ENCODE peak calls at places on chromosomes 4 and X, in four cellular contexts. E is K562, O is right lobe of liver, U is A549. D is an unnamed sample.
A peak's percentile ranks its signal among the peaks of the same experiment; 100 is the strongest.

GRCh38 chr4:152729466-152729865 is 49.7 kb upstream of the TMEM154 start:
- DNase-seq in E (no peak), O (no peak), U (peak; percentile 7), D (no peak)

GRCh38 chr4:156948738-156949137 is 22.9 kb downstream of the PDGFC start:
- DNase-seq in E (no peak), O (no peak), U (no peak), D (no peak)

GRCh38 chr4:21716526-21716925 is 232.0 kb downstream of the KCNIP4 start:
- DNase-seq in E (no peak), O (no peak), U (no peak), D (no peak)

GRCh38 chr4:55321707-55322264 is 24.3 kb upstream of the SRD5A3 start:
- DNase-seq in E (peak; percentile 65), O (peak; percentile 54), U (peak; percentile 73), D (peak; percentile 70)

GRCh38 chr4:124431663-124432192 is 280.8 kb downstream of the ANKRD50 start:
- DNase-seq in E (no peak), O (no peak), U (no peak), D (no peak)

GRCh38 chr4:96103086-96103485 is 263.2 kb downstream of the PDHA2 start:
- DNase-seq in E (no peak), O (no peak), U (no peak), D (no peak)

GRCh38 chrX:68354869-68355628 is 78.2 kb downstream of the OPHN1 start:
- DNase-seq in E (no peak), O (no peak), U (peak; percentile 48), D (no peak)

GRCh38 chrX:56746996-56747395 is 18.0 kb downstream of the NBDY start:
- DNase-seq in E (no peak), O (no peak), U (no peak), D (no peak)

GRCh38 chr4:141155586-141155985 is 22.3 kb upstream of the RNF150 start:
- DNase-seq in E (no peak), O (no peak), U (no peak), D (no peak)

GRCh38 chrX:154379569-154379951 is 465 bp downstream of the EMD start:
- DNase-seq in E (no peak), O (no peak), U (no peak), D (no peak)

GRCh38 chrX:16786791-16787735 is 797 bp downstream of the TXLNG start:
- DNase-seq in E (peak; percentile 60), O (peak; percentile 46), U (no peak), D (peak; percentile 38)

GRCh38 chr4:8322794-8323704 is 53.5 kb downstream of the HTRA3 start:
- DNase-seq in E (no peak), O (peak; percentile 23), U (no peak), D (no peak)

GRCh38 chrX:132171478-132171877 is 43.7 kb upstream of the FRMD7 start:
- DNase-seq in E (no peak), O (peak; percentile 43), U (peak; percentile 11), D (no peak)

GRCh38 chr4:183443609-183444148 is 757 bp upstream of the CDKN2AIP start:
- DNase-seq in E (no peak), O (no peak), U (no peak), D (peak; percentile 77)

GRCh38 chrX:129523076-129524055 is at the start of gene SMARCA1:
- DNase-seq in E (peak; percentile 11), O (peak; percentile 63), U (peak; percentile 79), D (peak; percentile 67)

GRCh38 chrX:71103110-71103983 is 3.2 kb downstream of the CXorf65 start:
- DNase-seq in E (peak; percentile 85), O (no peak), U (no peak), D (no peak)

GRCh38 chrX:23616361-23616760 is 50.9 kb upstream of the PRDX4 start:
- DNase-seq in E (peak; percentile 49), O (no peak), U (peak; percentile 25), D (no peak)

GRCh38 chr4:138242076-138242829 is at the start of gene SLC7A11:
- DNase-seq in E (peak; percentile 65), O (peak; percentile 48), U (peak; percentile 97), D (peak; percentile 45)
- TF ChIP-seq POLR2A in E (peak; percentile 97), O (peak; percentile 73), U (peak; percentile 30), D (no peak)

GRCh38 chr4:39037491-39037825 is 5.2 kb upstream of the TMEM156 start:
- DNase-seq in E (no peak), O (no peak), U (peak; percentile 33), D (no peak)

GRCh38 chr4:39029752-39030694 is 2.2 kb downstream of the TMEM156 start:
- DNase-seq in E (no peak), O (no peak), U (peak; percentile 30), D (no peak)

GRCh38 chr4:39030726-39031125 is 1.5 kb downstream of the TMEM156 start:
- DNase-seq in E (no peak), O (no peak), U (no peak), D (no peak)

GRCh38 chr4:39036172-39036571 is 4.0 kb upstream of the TMEM156 start:
- DNase-seq in E (no peak), O (no peak), U (peak; percentile 86), D (no peak)

GRCh38 chr4:39032218-39033085 is at the start of gene TMEM156:
- DNase-seq in E (no peak), O (no peak), U (peak; percentile 78), D (no peak)
- H3K27ac ChIP-seq in E (peak within 1 kb of the TSS; percentile 62), O (no peak within 1 kb of the TSS), U (peak within 1 kb of the TSS; percentile 93), D (no peak within 1 kb of the TSS)

GRCh38 chrX:120250522-120251271 is at the start of gene ZBTB33:
- DNase-seq in E (peak; percentile 91), O (peak; percentile 89), U (peak; percentile 96), D (peak; percentile 91)
- TF ChIP-seq POLR2A in E (peak; percentile 74), O (peak; percentile 80), U (peak; percentile 62), D (peak; percentile 56)

GRCh38 chrX:13876652-13877051 is 59.8 kb upstream of the GPM6B start:
- DNase-seq in E (no peak), O (no peak), U (peak; percentile 2), D (peak; percentile 46)
- H3K27ac ChIP-seq in E (no peak overlapping the region), O (no peak overlapping the region), U (no peak overlapping the region), D (no peak overlapping the region)

GRCh38 chr4:186725422-186726149 is 1.9 kb upstream of the FAT1 start:
- DNase-seq in E (peak; percentile 59), O (peak; percentile 82), U (peak; percentile 86), D (peak; percentile 48)

GRCh38 chr4:186726150-186726439 is 2.4 kb upstream of the FAT1 start:
- DNase-seq in E (no peak), O (no peak), U (no peak), D (no peak)

GRCh38 chr4:186727977-186728519 is 4.4 kb upstream of the FAT1 start:
- DNase-seq in E (no peak), O (no peak), U (peak; percentile 72), D (no peak)

GRCh38 chr4:186727149-186727976 is 3.7 kb upstream of the FAT1 start:
- DNase-seq in E (no peak), O (no peak), U (peak; percentile 47), D (no peak)

GRCh38 chr4:186726440-186727148 is 2.9 kb upstream of the FAT1 start:
- DNase-seq in E (peak; percentile 85), O (peak; percentile 61), U (peak; percentile 81), D (no peak)
- TF ChIP-seq POLR2A in E (no peak), O (peak; percentile 97), U (peak; percentile 82), D (no peak)

DNA sequence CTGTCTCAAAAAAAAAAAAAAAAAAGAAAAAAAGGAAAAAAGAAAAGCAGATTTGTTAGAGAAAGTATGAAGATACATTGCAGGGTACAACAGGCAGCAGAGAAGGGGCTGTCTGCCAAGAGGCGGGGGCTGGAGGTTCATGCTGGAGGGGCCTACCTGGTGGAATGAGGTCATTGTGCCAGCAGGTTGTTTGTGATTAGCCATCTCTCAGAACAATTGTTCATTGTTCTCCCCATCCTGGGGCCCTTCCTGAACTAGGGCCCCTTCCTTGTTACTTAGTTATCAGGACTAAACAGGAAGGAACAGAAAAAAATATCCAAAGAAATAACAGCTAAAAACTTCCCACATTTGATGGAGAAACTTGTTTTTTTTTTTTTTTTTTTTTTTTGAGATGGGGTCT is 14.0 kb upstream of the GPKOW start:
- DNase-seq in E (no peak), O (no peak), U (no peak), D (no peak)
- H3K27ac ChIP-seq in E (no peak overlapping the region), O (no peak overlapping the region), U (no peak overlapping the region), D (no peak overlapping the region)

GRCh38 chr4:7068883-7069282 is 1.0 kb upstream of the GRPEL1 start:
- DNase-seq in E (peak; percentile 44), O (no peak), U (no peak), D (peak; percentile 52)

GRCh38 chr4:7066493-7066892 is 1.4 kb downstream of the GRPEL1 start:
- DNase-seq in E (no peak), O (no peak), U (no peak), D (peak; percentile 51)

GRCh38 chr4:7068279-7068842 is 497 bp upstream of the GRPEL1 start:
- DNase-seq in E (peak; percentile 97), O (no peak), U (no peak), D (no peak)

GRCh38 chr4:7067147-7067522 is 729 bp downstream of the GRPEL1 start:
- DNase-seq in E (no peak), O (peak; percentile 68), U (peak; percentile 12), D (peak; percentile 90)

GRCh38 chr4:7067523-7068278 is at the start of gene GRPEL1:
- DNase-seq in E (peak; percentile 75), O (peak; percentile 100), U (peak; percentile 98), D (peak; percentile 100)
- TF ChIP-seq POLR2A in E (peak; percentile 94), O (peak; percentile 98), U (peak; percentile 98), D (peak; percentile 99)

D was measured in adrenal gland.